ENCODE peak calls at places on chromosomes 4 and X, in seven cellular contexts. Z is transverse colon, I is A673, O is aorta, V is lung, P is GM23338, F is tibial nerve. N is an unnamed sample.

GRCh38 chr4:126097155-126097554 is 782.4 kb downstream of the FAT4 start:
- DNase-seq in Z (no peak), I (no peak), O (no peak), V (no peak), P (no peak), F (no peak), N (no peak)

GRCh38 chrX:58051346-58051745 is 141.1 kb upstream of the ZXDA start:
- DNase-seq in Z (no peak), I (no peak), O (no peak), V (no peak), P (no peak), F (no peak), N (no peak)

GRCh38 chr4:174256277-174256713 is 27.2 kb downstream of the FBXO8 start:
- DNase-seq in Z (no peak), I (peak), O (no peak), V (no peak), P (no peak), F (no peak), N (no peak)

GRCh38 chr4:3464911-3465697 is 2.0 kb downstream of the DOK7 start:
- DNase-seq in Z (no peak), I (no peak), O (no peak), V (no peak), P (no peak), F (no peak), N (no peak)

GRCh38 chr4:175048111-175048784 is 130.1 kb downstream of the ADAM29 start:
- DNase-seq in Z (no peak), I (no peak), O (no peak), V (no peak), P (no peak), F (no peak), N (no peak)

GRCh38 chr4:58871509-58871908 is 1761.3 kb upstream of the IGFBP7 start:
- DNase-seq in Z (no peak), I (no peak), O (no peak), V (no peak), P (no peak), F (no peak), N (no peak)

GRCh38 chrX:47162927-47163583 is 18.0 kb downstream of the RBM10 start:
- DNase-seq in Z (no peak), I (no peak), O (no peak), V (no peak), P (no peak), F (no peak), N (no peak)

GRCh38 chr4:144582975-144583374 is 63.0 kb upstream of the HHIP start:
- DNase-seq in Z (no peak), I (no peak), O (no peak), V (no peak), P (no peak), F (no peak), N (no peak)

GRCh38 chr4:145821771-145822170 is 116.9 kb downstream of the ZNF827 start:
- DNase-seq in Z (no peak), I (no peak), O (no peak), V (no peak), P (no peak), F (no peak), N (no peak)

GRCh38 chr4:108036252-108036651 is 46.6 kb downstream of the HADH start:
- DNase-seq in Z (peak), I (no peak), O (no peak), V (no peak), P (no peak), F (no peak), N (no peak)

GRCh38 chrX:120446503-120446902 is 22.6 kb downstream of the LAMP2 start:
- DNase-seq in Z (no peak), I (peak), O (no peak), V (no peak), P (no peak), F (no peak), N (no peak)

GRCh38 chr4:152100378-152101201 is 339.8 kb upstream of the GATB start:
- DNase-seq in Z (peak), I (no peak), O (no peak), V (no peak), P (no peak), F (no peak), N (no peak)

GRCh38 chrX:96719161-96719875 is 34.7 kb downstream of the DIAPH2 start:
- DNase-seq in Z (no peak), I (no peak), O (no peak), V (no peak), P (no peak), F (no peak), N (no peak)

GRCh38 chr4:143188325-143189088 is 3.8 kb downstream of the USP38 start:
- DNase-seq in Z (no peak), I (no peak), O (no peak), V (no peak), P (no peak), F (no peak), N (no peak)

GRCh38 chrX:36963069-36963808 is 44.9 kb upstream of the FAM47C start:
- DNase-seq in Z (no peak), I (no peak), O (no peak), V (no peak), P (peak), F (no peak), N (no peak)

GRCh38 chrX:36961590-36961989 is 46.6 kb upstream of the FAM47C start:
- DNase-seq in Z (no peak), I (peak), O (no peak), V (no peak), P (no peak), F (no peak), N (no peak)

GRCh38 chrX:36957425-36958328 is 50.5 kb upstream of the FAM47C start:
- DNase-seq in Z (peak), I (peak), O (peak), V (peak), P (peak), F (no peak), N (peak)
- H3K4me3 ChIP-seq in Z (peak), I (peak), O (peak), V (peak), P (peak), F (peak), N (peak)

GRCh38 chr4:100690812-100691211 is 173.0 kb upstream of the EMCN start:
- DNase-seq in Z (no peak), I (no peak), O (no peak), V (no peak), P (peak), F (no peak), N (no peak)

GRCh38 chr4:100695871-100696270 is 178.0 kb upstream of the EMCN start:
- DNase-seq in Z (no peak), I (no peak), O (no peak), V (no peak), P (no peak), F (no peak), N (no peak)

GRCh38 chr4:100695039-100695654 is 177.3 kb upstream of the EMCN start:
- DNase-seq in Z (no peak), I (no peak), O (no peak), V (no peak), P (no peak), F (no peak), N (no peak)

GRCh38 chr4:100694467-100694866 is 176.6 kb upstream of the EMCN start:
- DNase-seq in Z (no peak), I (no peak), O (no peak), V (no peak), P (no peak), F (no peak), N (no peak)

DNA sequence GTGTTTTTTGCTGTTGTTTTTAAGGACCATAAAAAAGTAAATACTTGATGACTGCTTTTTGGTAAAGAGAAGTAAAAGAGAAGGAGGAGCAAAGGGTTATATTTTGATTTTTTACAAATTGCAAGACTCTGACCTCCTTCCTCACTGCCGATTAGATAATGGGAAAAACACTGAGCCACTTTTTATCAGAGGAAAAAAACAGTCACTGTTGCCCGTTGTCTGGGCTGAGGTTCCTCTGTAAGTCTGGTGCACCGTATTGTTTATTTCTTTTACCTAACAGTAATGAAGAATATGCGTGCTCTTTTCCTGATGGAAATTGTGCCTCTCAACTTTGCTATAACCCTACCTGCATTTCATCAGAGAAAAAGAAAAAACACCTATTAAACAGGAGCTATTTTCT is 178.7 kb upstream of the EMCN start:
- DNase-seq in Z (no peak), I (no peak), O (no peak), V (no peak), P (no peak), F (no peak), N (no peak)
- H3K4me3 ChIP-seq in Z (no peak), I (no peak), O (no peak), V (no peak), P (no peak), F (peak), N (no peak)

DNA sequence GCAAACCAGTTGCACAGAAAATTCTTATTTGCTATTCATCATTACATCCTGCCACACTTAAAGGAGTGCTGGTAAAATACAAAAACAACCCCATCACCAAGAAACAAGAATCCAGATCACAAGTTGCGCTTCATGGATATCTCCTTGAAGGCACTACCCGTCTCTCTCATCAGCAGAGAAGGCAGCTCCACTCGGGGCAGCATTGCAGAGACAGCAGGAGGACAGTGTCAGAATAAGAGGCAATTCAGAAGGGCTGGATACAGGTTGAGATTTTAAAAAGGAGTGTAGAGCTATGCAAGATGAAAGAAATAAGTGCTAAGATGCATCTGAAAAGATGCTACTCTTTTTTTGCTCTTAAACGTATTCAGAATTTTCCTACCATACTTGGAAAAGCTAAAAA is 71.4 kb downstream of the LDB2 start:
- DNase-seq in Z (no peak), I (no peak), O (no peak), V (no peak), P (peak), F (no peak), N (no peak)
- H3K4me3 ChIP-seq in Z (no peak), I (no peak), O (no peak), V (no peak), P (peak), F (no peak), N (no peak)

GRCh38 chr4:6781113-6781512 is 1.4 kb upstream of the KIAA0232 start:
- DNase-seq in Z (peak), I (no peak), O (no peak), V (no peak), P (no peak), F (no peak), N (no peak)
- H3K4me3 ChIP-seq in Z (no peak), I (no peak), O (no peak), V (no peak), P (no peak), F (no peak), N (no peak)

DNA sequence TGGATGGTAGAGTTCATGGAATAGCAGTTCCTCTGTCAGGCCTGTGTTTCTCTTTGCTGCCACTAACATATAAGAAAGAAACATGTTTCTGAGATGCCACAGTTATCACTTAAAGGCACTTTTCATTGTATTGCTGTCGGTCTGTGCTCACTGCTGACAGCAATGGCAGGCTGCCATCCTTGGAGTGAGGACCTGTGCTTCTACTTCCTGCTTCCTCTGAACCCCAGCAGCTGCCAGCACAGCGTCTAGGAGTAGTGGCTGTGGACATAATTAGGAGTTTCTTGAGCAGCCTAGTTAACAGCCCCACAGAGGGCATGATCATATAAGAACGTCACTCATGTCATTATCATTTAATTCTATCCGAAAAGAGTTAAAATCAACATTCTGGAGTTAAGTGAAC is 30.5 kb downstream of the F11 start:
- DNase-seq in Z (no peak), I (no peak), O (no peak), V (no peak), P (no peak), F (no peak), N (no peak)
- H3K4me3 ChIP-seq in Z (no peak), I (no peak), O (no peak), V (no peak), P (no peak), F (no peak), N (no peak)

DNA sequence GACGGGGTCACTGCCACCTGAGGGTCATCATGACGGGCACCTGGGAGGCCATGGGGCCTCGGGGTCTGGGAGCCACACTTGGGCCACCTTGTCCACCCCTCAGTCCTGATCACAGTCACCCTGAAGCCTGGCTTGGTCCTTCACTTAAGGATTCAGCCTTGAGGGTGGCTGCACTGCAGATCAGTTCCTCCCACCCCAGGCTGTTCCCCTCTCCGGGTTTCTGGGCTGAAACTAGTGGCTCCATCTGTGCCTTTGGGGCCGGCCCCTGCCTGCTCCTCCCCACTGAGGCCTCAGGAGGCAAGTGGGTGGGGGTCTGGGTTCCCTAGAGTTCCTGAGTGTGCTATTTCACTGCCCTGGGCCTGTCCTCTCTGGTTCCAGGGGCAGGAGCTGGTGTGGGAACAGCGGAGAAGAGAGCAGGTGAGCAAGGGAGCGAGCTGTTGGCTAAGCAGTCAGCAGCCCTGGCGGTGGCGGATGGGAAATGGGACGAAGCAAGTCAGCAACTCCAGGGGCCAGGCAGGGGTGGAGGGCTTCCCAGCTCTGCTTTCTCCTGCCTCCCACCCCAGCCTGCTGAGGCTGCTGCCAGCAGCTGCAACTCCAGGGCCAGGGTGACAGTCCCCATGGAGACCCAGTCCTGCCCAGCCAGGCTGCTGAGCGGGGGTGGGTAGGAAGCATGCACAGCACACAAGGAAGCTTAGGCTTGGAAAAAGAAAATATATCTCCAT is 81.2 kb downstream of the TMEM144 start:
- DNase-seq in Z (no peak), I (no peak), O (no peak), V (no peak), P (no peak), F (no peak), N (no peak)
- H3K4me3 ChIP-seq in Z (no peak), I (no peak), O (no peak), V (no peak), P (no peak), F (no peak), N (no peak)